ENCODE peak calls at places on chromosomes 4 and X, in four cellular contexts. E, B, F and N are unnamed samples.

GRCh38 chr4:38202223-38202622 is 242.0 kb downstream of the PTTG2 start:
- DNase-seq in E (no peak), B (no peak), F (no peak), N (no peak)

GRCh38 chrX:319579-320125 is 1.1 kb upstream of the GTPBP6 start:
- DNase-seq in E (no peak), B (no peak), F (no peak), N (no peak)

GRCh38 chr4:130028552-130028951 is 932.6 kb downstream of the C4orf33 start:
- DNase-seq in E (no peak), B (peak), F (no peak), N (no peak)

GRCh38 chr4:3307486-3307885 is 14.7 kb downstream of the RGS12 start:
- DNase-seq in E (no peak), B (no peak), F (no peak), N (no peak)

GRCh38 chr4:22500128-22500611 is 15.7 kb downstream of the ADGRA3 start:
- DNase-seq in E (no peak), B (no peak), F (no peak), N (no peak)

GRCh38 chr4:38004887-38005286 is 44.7 kb downstream of the PTTG2 start:
- DNase-seq in E (no peak), B (no peak), F (no peak), N (no peak)

GRCh38 chr4:182853731-182854130 is 63.5 kb downstream of the DCTD start:
- DNase-seq in E (no peak), B (no peak), F (no peak), N (no peak)

GRCh38 chrX:106415276-106415895 is 196.4 kb upstream of the RADX start:
- DNase-seq in E (no peak), B (no peak), F (peak), N (peak)

GRCh38 chrX:152635941-152636340 is 1.8 kb upstream of the GABRQ start:
- DNase-seq in E (peak), B (no peak), F (peak), N (peak)

GRCh38 chrX:150303386-150304097 is 59.6 kb upstream of the MAMLD1 start:
- DNase-seq in E (no peak), B (no peak), F (no peak), N (no peak)

GRCh38 chr4:55635282-55635681 is 816 bp downstream of the NMU start:
- DNase-seq in E (no peak), B (no peak), F (peak), N (no peak)

GRCh38 chrX:102840871-102841705 is 96.0 kb upstream of the RAB40AL start:
- DNase-seq in E (no peak), B (no peak), F (no peak), N (no peak)

GRCh38 chr4:176896211-176896610 is 103.5 kb upstream of the VEGFC start:
- DNase-seq in E (no peak), B (no peak), F (no peak), N (no peak)

GRCh38 chrX:131791608-131792355 is 231.3 kb upstream of the STK26 start:
- DNase-seq in E (no peak), B (no peak), F (no peak), N (no peak)

GRCh38 chr4:69878250-69878649 is 18.3 kb upstream of the SULT1E1 start:
- DNase-seq in E (no peak), B (no peak), F (no peak), N (no peak)

GRCh38 chr4:15262396-15262795 is 165.4 kb upstream of the C1QTNF7 start:
- DNase-seq in E (no peak), B (no peak), F (no peak), N (no peak)

GRCh38 chr4:70190579-70190978 is 4.9 kb upstream of the ODAM start:
- DNase-seq in E (no peak), B (no peak), F (no peak), N (no peak)

GRCh38 chr4:12439633-12440305 is 1011.1 kb upstream of the HS3ST1 start:
- DNase-seq in E (no peak), B (no peak), F (no peak), N (no peak)

GRCh38 chrX:16573781-16574180 is 76.2 kb upstream of the S100G start:
- DNase-seq in E (no peak), B (no peak), F (no peak), N (no peak)

GRCh38 chr4:88280228-88280795 is 4.0 kb downstream of the PPM1K start:
- DNase-seq in E (no peak), B (no peak), F (no peak), N (no peak)

GRCh38 chr4:88285235-88285505 is 809 bp upstream of the PPM1K start:
- DNase-seq in E (no peak), B (no peak), F (no peak), N (no peak)

GRCh38 chr4:88284378-88285234 is at the start of gene PPM1K:
- DNase-seq in E (peak), B (peak), F (peak), N (peak)

GRCh38 chr4:88286897-88287296 is 2.5 kb upstream of the PPM1K start:
- DNase-seq in E (no peak), B (no peak), F (no peak), N (no peak)

DNA sequence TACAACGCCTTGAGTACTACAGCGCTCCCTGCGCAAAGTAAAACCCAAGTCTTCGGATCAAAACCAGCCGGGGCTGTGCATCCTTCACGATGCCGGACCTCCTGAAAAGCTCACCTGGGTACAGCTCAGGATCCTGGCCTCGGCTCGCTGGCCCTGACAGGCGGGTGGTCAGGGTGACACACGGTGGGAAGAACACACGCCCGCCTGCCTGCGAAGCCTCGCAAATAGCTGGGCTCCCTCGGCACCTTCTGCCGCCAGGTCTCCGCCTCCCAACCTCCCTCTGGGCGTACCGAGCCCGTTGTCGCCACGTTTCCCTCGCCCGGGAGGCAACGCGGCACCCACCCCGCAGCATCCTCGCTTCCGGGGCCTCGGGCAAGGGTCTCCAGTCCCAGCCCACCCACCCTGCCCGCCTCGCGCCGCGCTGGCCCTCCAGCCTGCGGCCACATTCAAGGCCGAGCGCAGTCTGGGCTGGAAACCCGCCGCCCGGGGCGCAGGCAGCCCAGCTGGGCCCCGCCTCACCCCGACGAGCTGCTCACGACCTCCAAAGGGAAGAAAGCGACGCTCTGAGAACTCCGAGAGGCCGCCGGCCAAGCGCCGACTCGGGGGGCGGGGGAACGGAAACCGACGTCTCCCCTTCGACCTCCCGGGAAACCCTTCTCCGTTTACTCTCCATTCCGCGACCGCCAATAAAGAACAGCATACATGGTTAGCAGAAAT is 542 bp downstream of the PPM1K start:
- DNase-seq in E (peak), B (no peak), F (peak), N (peak)
- TF ChIP-seq PBX3 in E (no peak), B (peak), F (no peak), N (no peak)

GRCh38 chr4:7217453-7218310 is 25.3 kb downstream of the SORCS2 start:
- DNase-seq in E (no peak), B (no peak), F (no peak), N (no peak)
- TF ChIP-seq PBX3 in E (no peak), B (no peak), F (no peak), N (no peak)

GRCh38 chr4:108465886-108466491 is 154.4 kb upstream of the RPL34 start:
- DNase-seq in E (no peak), B (no peak), F (no peak), N (no peak)

DNA sequence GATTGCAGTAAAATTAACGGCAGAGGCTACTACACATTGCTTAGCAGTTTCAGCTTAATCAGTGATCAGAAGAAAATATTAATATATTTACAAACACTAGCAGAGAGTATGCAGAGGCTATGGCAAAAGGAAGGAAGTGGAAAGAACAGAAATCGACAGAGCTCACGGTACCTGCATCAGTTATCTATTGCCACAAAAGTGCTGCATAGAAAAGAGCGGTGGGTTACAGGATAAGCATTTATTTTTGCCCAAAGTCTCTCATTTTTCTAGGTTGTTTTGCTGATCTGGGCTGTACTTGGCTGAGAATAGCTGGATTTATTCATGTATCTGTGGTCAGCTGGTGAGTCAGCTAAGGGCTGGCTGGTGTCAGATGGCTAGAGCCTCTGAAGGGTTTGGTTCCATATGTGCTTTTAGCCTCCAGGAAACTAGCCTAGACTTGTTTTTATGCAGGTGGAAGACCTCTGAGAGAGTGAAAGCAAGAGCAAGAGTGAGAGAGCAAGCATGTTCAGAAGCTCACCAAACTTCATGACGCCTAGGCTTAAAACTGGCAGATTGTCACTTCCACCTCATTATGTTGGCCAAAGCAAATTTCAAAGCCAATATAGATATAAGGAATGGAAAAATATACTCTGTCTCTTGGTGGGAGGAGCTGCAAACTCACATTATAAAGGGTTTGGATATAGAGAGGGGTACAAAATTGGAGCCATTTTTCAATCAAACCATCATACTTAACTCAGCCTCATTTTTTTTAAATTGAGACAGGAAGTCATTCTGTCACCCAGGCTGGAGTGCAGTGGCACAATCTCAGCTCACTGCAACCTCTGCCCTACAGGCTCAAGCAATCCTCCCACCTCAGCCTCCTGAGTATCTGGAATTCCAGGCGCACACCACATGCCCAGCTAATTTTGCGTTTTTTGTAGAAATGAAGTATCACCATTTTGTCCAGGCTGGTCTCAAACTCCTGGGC is 153.2 kb upstream of the RPL34 start:
- DNase-seq in E (no peak), B (peak), F (no peak), N (no peak)
- TF ChIP-seq PBX3 in E (no peak), B (no peak), F (no peak), N (no peak)

GRCh38 chr4:42420120-42420519 is 22.8 kb downstream of the SHISA3 start:
- DNase-seq in E (no peak), B (no peak), F (no peak), N (no peak)
- TF ChIP-seq PBX3 in E (no peak), B (no peak), F (no peak), N (no peak)

GRCh38 chr4:54281060-54281781 is 52.1 kb downstream of the PDGFRA start:
- DNase-seq in E (no peak), B (no peak), F (no peak), N (no peak)
- TF ChIP-seq PBX3 in E (no peak), B (no peak), F (peak), N (no peak)

GRCh38 chr4:175504316-175504715 is 307.7 kb downstream of the GPM6A start:
- DNase-seq in E (no peak), B (no peak), F (no peak), N (no peak)

GRCh38 chr4:175499735-175500352 is 312.2 kb downstream of the GPM6A start:
- DNase-seq in E (no peak), B (no peak), F (no peak), N (no peak)
- TF ChIP-seq PBX3 in E (no peak), B (no peak), F (no peak), N (no peak)